ENCODE peak calls at places on chromosomes 12 and 14, in eight cellular contexts. One of them, this sample, is unnamed.

GRCh38 chr12:76337583-76337982 is 10.6 kb downstream of the BBS10 start:
- DNase-seq in A172: peak
- DNase-seq in stomach: no peak
- DNase-seq in midbrain: no peak
- DNase-seq in LNCaP clone FGC: no peak
- DNase-seq in body of pancreas: no peak
- DNase-seq in ELF-1: no peak
- DNase-seq in activated gamma-delta T cell treated with anti-CD3 and anti-CD28 coated beads, Interleukin-2, amount 50 U/mL, for 16 hours: no peak
- DNase-seq in this sample: peak

GRCh38 chr14:89011727-89012271 is 187.3 kb downstream of the TTC8 start:
- DNase-seq in A172: no peak
- DNase-seq in stomach: no peak
- DNase-seq in midbrain: no peak
- DNase-seq in LNCaP clone FGC: no peak
- DNase-seq in body of pancreas: no peak
- DNase-seq in ELF-1: no peak
- DNase-seq in activated gamma-delta T cell treated with anti-CD3 and anti-CD28 coated beads, Interleukin-2, amount 50 U/mL, for 16 hours: no peak
- DNase-seq in this sample: no peak

GRCh38 chr14:58560208-58560607 is 77.6 kb upstream of the DACT1 start:
- DNase-seq in A172: peak
- DNase-seq in stomach: no peak
- DNase-seq in midbrain: no peak
- DNase-seq in LNCaP clone FGC: no peak
- DNase-seq in body of pancreas: no peak
- DNase-seq in ELF-1: no peak
- DNase-seq in activated gamma-delta T cell treated with anti-CD3 and anti-CD28 coated beads, Interleukin-2, amount 50 U/mL, for 16 hours: no peak
- DNase-seq in this sample: no peak

GRCh38 chr14:71588028-71588427 is 344.2 kb upstream of the RGS6 start:
- DNase-seq in A172: no peak
- DNase-seq in stomach: no peak
- DNase-seq in midbrain: no peak
- DNase-seq in LNCaP clone FGC: no peak
- DNase-seq in body of pancreas: no peak
- DNase-seq in ELF-1: no peak
- DNase-seq in activated gamma-delta T cell treated with anti-CD3 and anti-CD28 coated beads, Interleukin-2, amount 50 U/mL, for 16 hours: no peak
- DNase-seq in this sample: peak

GRCh38 chr12:95547522-95548055 is 3.7 kb downstream of the USP44 start:
- DNase-seq in A172: no peak
- DNase-seq in stomach: no peak
- DNase-seq in midbrain: no peak
- DNase-seq in LNCaP clone FGC: no peak
- DNase-seq in body of pancreas: no peak
- DNase-seq in ELF-1: peak
- DNase-seq in activated gamma-delta T cell treated with anti-CD3 and anti-CD28 coated beads, Interleukin-2, amount 50 U/mL, for 16 hours: no peak
- DNase-seq in this sample: peak

GRCh38 chr12:123364532-123365140 is at the start of gene SBNO1:
- DNase-seq in A172: peak
- DNase-seq in stomach: peak
- DNase-seq in midbrain: peak
- DNase-seq in LNCaP clone FGC: no peak
- DNase-seq in body of pancreas: peak
- DNase-seq in ELF-1: peak
- DNase-seq in activated gamma-delta T cell treated with anti-CD3 and anti-CD28 coated beads, Interleukin-2, amount 50 U/mL, for 16 hours: peak
- DNase-seq in this sample: peak

GRCh38 chr14:92926931-92927330 is 4.0 kb downstream of the CHGA start:
- DNase-seq in A172: no peak
- DNase-seq in stomach: no peak
- DNase-seq in midbrain: no peak
- DNase-seq in LNCaP clone FGC: no peak
- DNase-seq in body of pancreas: no peak
- DNase-seq in ELF-1: no peak
- DNase-seq in activated gamma-delta T cell treated with anti-CD3 and anti-CD28 coated beads, Interleukin-2, amount 50 U/mL, for 16 hours: no peak
- DNase-seq in this sample: no peak

GRCh38 chr12:5083955-5084849 is 40.5 kb downstream of the KCNA5 start:
- DNase-seq in A172: peak
- DNase-seq in stomach: no peak
- DNase-seq in midbrain: peak
- DNase-seq in LNCaP clone FGC: no peak
- DNase-seq in body of pancreas: peak
- DNase-seq in ELF-1: peak
- DNase-seq in activated gamma-delta T cell treated with anti-CD3 and anti-CD28 coated beads, Interleukin-2, amount 50 U/mL, for 16 hours: no peak
- DNase-seq in this sample: peak

GRCh38 chr14:33699300-33699699 is 251.6 kb downstream of the EGLN3 start:
- DNase-seq in A172: no peak
- DNase-seq in stomach: no peak
- DNase-seq in midbrain: peak
- DNase-seq in LNCaP clone FGC: no peak
- DNase-seq in body of pancreas: no peak
- DNase-seq in ELF-1: no peak
- DNase-seq in activated gamma-delta T cell treated with anti-CD3 and anti-CD28 coated beads, Interleukin-2, amount 50 U/mL, for 16 hours: no peak
- DNase-seq in this sample: no peak

GRCh38 chr14:69037790-69038448 is 58.8 kb upstream of the ACTN1 start:
- DNase-seq in A172: peak
- DNase-seq in stomach: no peak
- DNase-seq in midbrain: no peak
- DNase-seq in LNCaP clone FGC: no peak
- DNase-seq in body of pancreas: no peak
- DNase-seq in ELF-1: peak
- DNase-seq in activated gamma-delta T cell treated with anti-CD3 and anti-CD28 coated beads, Interleukin-2, amount 50 U/mL, for 16 hours: no peak
- DNase-seq in this sample: peak